ENCODE peak calls at places on chromosomes 16 and 17, in six cellular contexts. A is amniotic stem cell, O is EH, K is GF-D8, Y is cardiac fibroblast, R is fibroblast of the conjunctiva. P is an unnamed sample.

GRCh38 chr16:84813141-84813933 is 6.4 kb upstream of the CRISPLD2 start:
- DNase-seq in A (no peak), O (no peak), K (no peak), Y (no peak), R (no peak), P (no peak)

GRCh38 chr17:82867763-82868325 is 28.0 kb upstream of the ZNF750 start:
- DNase-seq in A (no peak), O (no peak), K (no peak), Y (no peak), R (no peak), P (no peak)

GRCh38 chr17:43860927-43861622 is 14.1 kb downstream of the CD300LG start:
- DNase-seq in A (no peak), O (no peak), K (no peak), Y (no peak), R (no peak), P (no peak)

GRCh38 chr16:31382485-31383161 is 10.5 kb upstream of the ITGAD start:
- DNase-seq in A (no peak), O (peak), K (peak), Y (peak), R (peak), P (no peak)

GRCh38 chr16:50372611-50373344 is 4.0 kb upstream of the BRD7 start:
- DNase-seq in A (no peak), O (peak), K (no peak), Y (peak), R (no peak), P (peak)

GRCh38 chr17:73165616-73166404 is 1.0 kb downstream of the SSTR2 start:
- DNase-seq in A (no peak), O (peak), K (no peak), Y (no peak), R (no peak), P (no peak)

GRCh38 chr17:1493291-1493980 is 950 bp upstream of the MYO1C start:
- DNase-seq in A (no peak), O (no peak), K (no peak), Y (no peak), R (no peak), P (no peak)

GRCh38 chr16:4477966-4478365 is 1.8 kb downstream of the HMOX2 start:
- DNase-seq in A (no peak), O (peak), K (no peak), Y (peak), R (no peak), P (peak)

GRCh38 chr17:30321314-30321713 is 12.5 kb downstream of the TMIGD1 start:
- DNase-seq in A (no peak), O (no peak), K (no peak), Y (no peak), R (no peak), P (no peak)

GRCh38 chr16:64167851-64168770 is 953.8 kb downstream of the CDH11 start:
- DNase-seq in A (no peak), O (no peak), K (no peak), Y (no peak), R (no peak), P (no peak)